ENCODE peak calls at places on chromosomes 3 and 15, in seven cellular contexts. J is amniotic stem cell; Z is heart left ventricle; H is nephron progenitor cell; U is stimulated activated CD8-positive, alpha-beta memory T cell treated with anti-CD3 and anti-CD28 coated beads, Interleukin-4, amount 100 ng/mL, for 4 hours; X is NCI-H1694; A is GM23338. M is an unnamed sample.

GRCh38 chr3:150253622-150254021 is 154.5 kb upstream of the TSC22D2 start:
- DNase-seq in J (no peak), Z (no peak), H (no peak), U (no peak), X (peak), A (no peak), M (peak)

GRCh38 chr3:185820973-185821758 is 3.7 kb downstream of the IGF2BP2 start:
- DNase-seq in J (peak), Z (no peak), H (no peak), U (no peak), X (no peak), A (no peak), M (no peak)

GRCh38 chr3:118055381-118055780 is 979.3 kb downstream of the IGSF11 start:
- DNase-seq in J (no peak), Z (no peak), H (no peak), U (no peak), X (no peak), A (no peak), M (no peak)

GRCh38 chr3:138747229-138747628 is 87.5 kb downstream of the PIK3CB start:
- DNase-seq in J (no peak), Z (no peak), H (no peak), U (no peak), X (peak), A (no peak), M (no peak)

GRCh38 chr3:49916686-49917085 is 12.9 kb downstream of the MON1A start:
- DNase-seq in J (no peak), Z (no peak), H (no peak), U (no peak), X (no peak), A (no peak), M (no peak)

GRCh38 chr15:100571592-100572167 is 30.3 kb downstream of the LINS1 start:
- DNase-seq in J (no peak), Z (no peak), H (no peak), U (no peak), X (no peak), A (no peak), M (no peak)

GRCh38 chr3:194785315-194785714 is 99.6 kb downstream of the FAM43A start:
- DNase-seq in J (no peak), Z (no peak), H (no peak), U (no peak), X (no peak), A (no peak), M (no peak)

GRCh38 chr15:83200162-83200561 is 7.5 kb downstream of the HDGFL3 start:
- DNase-seq in J (no peak), Z (no peak), H (no peak), U (no peak), X (no peak), A (no peak), M (no peak)

GRCh38 chr15:45549831-45550230 is 27.3 kb upstream of the SLC30A4 start:
- DNase-seq in J (no peak), Z (no peak), H (no peak), U (no peak), X (no peak), A (no peak), M (no peak)

GRCh38 chr15:34582461-34583357 is 742 bp downstream of the GOLGA8B start:
- DNase-seq in J (no peak), Z (peak), H (peak), U (no peak), X (no peak), A (peak), M (no peak)

GRCh38 chr3:53890726-53891499 is 746 bp downstream of the SELENOK start:
- DNase-seq in J (no peak), Z (no peak), H (no peak), U (no peak), X (no peak), A (peak), M (peak)

GRCh38 chr15:91122296-91122695 is 22.2 kb downstream of the SV2B start:
- DNase-seq in J (no peak), Z (no peak), H (no peak), U (no peak), X (no peak), A (no peak), M (no peak)

GRCh38 chr3:195696632-195697278 is 24.0 kb upstream of the MUC20 start:
- DNase-seq in J (no peak), Z (no peak), H (no peak), U (no peak), X (no peak), A (no peak), M (no peak)

GRCh38 chr3:13345284-13345683 is 74.8 kb downstream of the NUP210 start:
- DNase-seq in J (no peak), Z (no peak), H (no peak), U (no peak), X (no peak), A (no peak), M (no peak)

GRCh38 chr3:74435631-74436030 is 178.8 kb downstream of the CNTN3 start:
- DNase-seq in J (no peak), Z (no peak), H (no peak), U (no peak), X (no peak), A (no peak), M (no peak)

GRCh38 chr15:45732544-45733130 is 97.8 kb downstream of the SQOR start:
- DNase-seq in J (no peak), Z (no peak), H (no peak), U (no peak), X (peak), A (no peak), M (peak)

GRCh38 chr3:64687781-64688515 is at the start of gene ADAMTS9:
- DNase-seq in J (no peak), Z (peak), H (peak), U (no peak), X (no peak), A (peak), M (no peak)

GRCh38 chr3:195540526-195540925 is 2.6 kb downstream of the PPP1R2 start:
- DNase-seq in J (no peak), Z (no peak), H (no peak), U (no peak), X (no peak), A (no peak), M (no peak)

M was measured in NCI-H748 treated with DMSO at 0.1 percent for 48 hours.